ENCODE peak calls at places on chromosomes 2 and 18, in five cellular contexts. One of them, this sample, is unnamed.

GRCh38 chr18:48011926-48012469 is 81.5 kb upstream of the SMAD2 start:
- DNase-seq in GM12878: no peak
- DNase-seq in effector memory CD4-positive, alpha-beta T cell: no peak
- DNase-seq in right atrium auricular region: no peak
- DNase-seq in PC-3: no peak
- DNase-seq in this sample: no peak

GRCh38 chr2:19122220-19122619 is 236.2 kb downstream of the OSR1 start:
- DNase-seq in effector memory CD4-positive, alpha-beta T cell: no peak
- DNase-seq in PC-3: no peak
- DNase-seq in right atrium auricular region: no peak
- DNase-seq in GM12878: no peak
- DNase-seq in this sample: no peak

GRCh38 chr2:226098861-226099466 is 699.5 kb downstream of the NYAP2 start:
- DNase-seq in GM12878: no peak
- DNase-seq in effector memory CD4-positive, alpha-beta T cell: no peak
- DNase-seq in PC-3: no peak
- DNase-seq in right atrium auricular region: no peak
- DNase-seq in this sample: no peak

GRCh38 chr18:69031571-69032451 is 233.9 kb downstream of the CCDC102B start:
- DNase-seq in GM12878: no peak
- DNase-seq in effector memory CD4-positive, alpha-beta T cell: no peak
- DNase-seq in right atrium auricular region: no peak
- DNase-seq in PC-3: no peak
- DNase-seq in this sample: no peak

GRCh38 chr2:240390091-240391073 is 45.1 kb upstream of the GPC1 start:
- DNase-seq in GM12878: no peak
- DNase-seq in PC-3: no peak
- DNase-seq in effector memory CD4-positive, alpha-beta T cell: no peak
- DNase-seq in right atrium auricular region: no peak
- DNase-seq in this sample: no peak

GRCh38 chr18:61574665-61575064 is 241.4 kb downstream of the CDH20 start:
- DNase-seq in right atrium auricular region: no peak
- DNase-seq in effector memory CD4-positive, alpha-beta T cell: no peak
- DNase-seq in GM12878: no peak
- DNase-seq in PC-3: no peak
- DNase-seq in this sample: no peak

GRCh38 chr2:31193806-31194205 is 23.5 kb downstream of the CAPN14 start:
- DNase-seq in PC-3: no peak
- DNase-seq in right atrium auricular region: peak; percentile 28
- DNase-seq in GM12878: no peak
- DNase-seq in effector memory CD4-positive, alpha-beta T cell: no peak
- DNase-seq in this sample: no peak

GRCh38 chr2:99865818-99866676 is 276.3 kb downstream of the AFF3 start:
- DNase-seq in PC-3: no peak
- DNase-seq in GM12878: no peak
- DNase-seq in effector memory CD4-positive, alpha-beta T cell: no peak
- DNase-seq in right atrium auricular region: no peak
- DNase-seq in this sample: no peak

GRCh38 chr2:41326801-41327200 is 721.0 kb upstream of the PKDCC start:
- DNase-seq in PC-3: no peak
- DNase-seq in effector memory CD4-positive, alpha-beta T cell: no peak
- DNase-seq in GM12878: no peak
- DNase-seq in right atrium auricular region: no peak
- DNase-seq in this sample: no peak

GRCh38 chr2:41334159-41334558 is 713.7 kb upstream of the PKDCC start:
- DNase-seq in GM12878: no peak
- DNase-seq in PC-3: no peak
- DNase-seq in effector memory CD4-positive, alpha-beta T cell: no peak
- DNase-seq in right atrium auricular region: no peak
- DNase-seq in this sample: no peak

GRCh38 chr2:41329075-41329474 is 718.7 kb upstream of the PKDCC start:
- DNase-seq in GM12878: no peak
- DNase-seq in PC-3: no peak
- DNase-seq in right atrium auricular region: no peak
- DNase-seq in effector memory CD4-positive, alpha-beta T cell: no peak
- DNase-seq in this sample: no peak
- H3K27ac ChIP-seq in GM12878: no peak overlapping the region
- H3K27ac ChIP-seq in PC-3: no peak overlapping the region
- H3K27ac ChIP-seq in right atrium auricular region: no peak overlapping the region
- H3K27ac ChIP-seq in effector memory CD4-positive, alpha-beta T cell: no peak overlapping the region
- H3K27ac ChIP-seq in this sample: no peak overlapping the region

GRCh38 chr18:9710037-9710436 is 1.9 kb downstream of the RAB31 start:
- DNase-seq in GM12878: no peak
- DNase-seq in PC-3: no peak
- DNase-seq in right atrium auricular region: no peak
- DNase-seq in effector memory CD4-positive, alpha-beta T cell: no peak
- DNase-seq in this sample: no peak
- H3K4me3 ChIP-seq in GM12878: peak overlapping the region; percentile 91
- H3K4me3 ChIP-seq in PC-3: no peak overlapping the region
- H3K4me3 ChIP-seq in right atrium auricular region: no peak overlapping the region
- H3K4me3 ChIP-seq in effector memory CD4-positive, alpha-beta T cell: no peak overlapping the region
- H3K4me3 ChIP-seq in this sample: no peak overlapping the region

GRCh38 chr2:80852808-80853139 is 548.2 kb upstream of the LRRTM1 start:
- DNase-seq in effector memory CD4-positive, alpha-beta T cell: no peak
- DNase-seq in GM12878: no peak
- DNase-seq in right atrium auricular region: no peak
- DNase-seq in PC-3: peak; percentile 7
- DNase-seq in this sample: no peak
- H3K9me3 ChIP-seq in effector memory CD4-positive, alpha-beta T cell: peaks cover 4% of the 10 kb centered on the region
- H3K9me3 ChIP-seq in GM12878: no peaks in the 10 kb centered on the region
- H3K9me3 ChIP-seq in right atrium auricular region: no peaks in the 10 kb centered on the region
- H3K9me3 ChIP-seq in PC-3: no peaks in the 10 kb centered on the region
- H3K9me3 ChIP-seq in this sample: no peaks in the 10 kb centered on the region

DNA sequence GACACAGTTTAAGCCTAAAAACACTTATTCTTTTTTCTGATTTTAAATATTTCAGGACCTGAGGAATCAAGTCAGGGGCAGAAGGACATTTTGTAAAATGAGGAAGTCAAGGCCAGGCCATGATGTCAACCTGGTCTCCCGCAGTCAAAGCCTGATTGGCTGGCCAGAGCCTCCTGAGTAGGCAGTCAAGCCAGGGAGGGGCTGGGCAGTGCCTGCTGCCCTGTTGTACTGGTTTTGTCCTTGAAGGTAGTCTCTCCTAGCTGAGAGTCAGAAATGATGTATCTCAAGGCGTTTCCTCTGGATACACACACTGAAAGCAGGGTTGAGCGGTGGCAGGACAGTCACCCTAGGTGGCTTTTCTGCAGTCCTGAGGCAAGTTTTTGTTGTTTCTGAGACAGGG is 19.8 kb downstream of the CCT7 start:
- DNase-seq in PC-3: no peak
- DNase-seq in right atrium auricular region: no peak
- DNase-seq in GM12878: no peak
- DNase-seq in effector memory CD4-positive, alpha-beta T cell: no peak
- DNase-seq in this sample: no peak
- H3K27ac ChIP-seq in PC-3: no peak overlapping the region
- H3K27ac ChIP-seq in right atrium auricular region: no peak overlapping the region
- H3K27ac ChIP-seq in GM12878: no peak overlapping the region
- H3K27ac ChIP-seq in effector memory CD4-positive, alpha-beta T cell: no peak overlapping the region
- H3K27ac ChIP-seq in this sample: no peak overlapping the region

DNA sequence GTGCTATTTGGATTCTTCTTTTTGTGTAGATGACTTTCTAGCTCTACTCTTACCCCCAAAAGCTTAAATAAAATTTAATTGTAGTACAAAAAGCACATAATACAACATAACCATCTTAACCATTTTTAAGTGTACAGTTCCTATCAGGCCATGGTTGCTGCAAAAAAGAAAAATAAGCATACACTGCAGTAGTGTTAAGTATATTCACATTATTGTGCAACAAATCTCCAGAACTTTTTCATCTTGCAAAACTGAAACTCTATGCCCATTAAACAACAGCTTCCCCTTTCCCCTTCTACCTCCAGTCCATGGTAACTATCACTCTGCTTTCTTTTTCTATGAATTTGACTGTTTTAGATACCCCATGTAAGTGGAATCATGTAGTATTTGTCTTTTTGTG is 18.1 kb downstream of the PPM1B start:
- DNase-seq in PC-3: no peak
- DNase-seq in right atrium auricular region: no peak
- DNase-seq in effector memory CD4-positive, alpha-beta T cell: no peak
- DNase-seq in GM12878: no peak
- DNase-seq in this sample: no peak
- H3K4me3 ChIP-seq in PC-3: no peak overlapping the region
- H3K4me3 ChIP-seq in right atrium auricular region: no peak overlapping the region
- H3K4me3 ChIP-seq in effector memory CD4-positive, alpha-beta T cell: no peak overlapping the region
- H3K4me3 ChIP-seq in GM12878: no peak overlapping the region
- H3K4me3 ChIP-seq in this sample: no peak overlapping the region

GRCh38 chr18:78664048-78664447 is 315.6 kb upstream of the SALL3 start:
- DNase-seq in PC-3: no peak
- DNase-seq in GM12878: no peak
- DNase-seq in effector memory CD4-positive, alpha-beta T cell: no peak
- DNase-seq in right atrium auricular region: no peak
- DNase-seq in this sample: no peak

GRCh38 chr18:78666666-78667335 is 312.8 kb upstream of the SALL3 start:
- DNase-seq in GM12878: no peak
- DNase-seq in effector memory CD4-positive, alpha-beta T cell: no peak
- DNase-seq in right atrium auricular region: no peak
- DNase-seq in PC-3: no peak
- DNase-seq in this sample: no peak

GRCh38 chr18:78662879-78663278 is 316.7 kb upstream of the SALL3 start:
- DNase-seq in effector memory CD4-positive, alpha-beta T cell: no peak
- DNase-seq in GM12878: no peak
- DNase-seq in PC-3: no peak
- DNase-seq in right atrium auricular region: no peak
- DNase-seq in this sample: no peak

GRCh38 chr18:78665644-78666043 is 314.0 kb upstream of the SALL3 start:
- DNase-seq in effector memory CD4-positive, alpha-beta T cell: no peak
- DNase-seq in PC-3: no peak
- DNase-seq in GM12878: no peak
- DNase-seq in right atrium auricular region: no peak
- DNase-seq in this sample: no peak

DNA sequence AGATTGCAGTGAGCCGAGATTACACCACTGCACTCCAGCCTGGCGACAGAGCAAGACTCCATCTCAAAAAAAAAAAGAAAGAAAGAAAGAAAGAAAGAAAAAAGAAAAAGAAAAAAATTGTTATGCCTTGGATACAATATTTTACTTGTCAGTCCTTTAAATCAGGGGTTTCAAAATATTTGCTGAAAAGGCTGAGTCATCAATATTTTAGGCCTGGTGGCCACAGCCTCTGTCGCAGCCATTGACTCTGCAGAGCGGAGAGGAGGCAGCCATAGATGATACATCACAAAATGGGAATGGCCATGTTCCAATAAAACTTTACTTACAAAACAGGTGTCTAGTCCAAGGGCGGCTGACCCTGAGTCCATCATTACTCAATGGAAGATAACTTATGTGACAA is 314.8 kb upstream of the SALL3 start:
- DNase-seq in PC-3: no peak
- DNase-seq in effector memory CD4-positive, alpha-beta T cell: no peak
- DNase-seq in GM12878: no peak
- DNase-seq in right atrium auricular region: no peak
- DNase-seq in this sample: no peak
- H3K9me3 ChIP-seq in PC-3: no peaks in the 10 kb centered on the region
- H3K9me3 ChIP-seq in effector memory CD4-positive, alpha-beta T cell: no peaks in the 10 kb centered on the region
- H3K9me3 ChIP-seq in GM12878: peaks cover 2% of the 10 kb centered on the region
- H3K9me3 ChIP-seq in right atrium auricular region: no peaks in the 10 kb centered on the region
- H3K9me3 ChIP-seq in this sample: no peaks in the 10 kb centered on the region

GRCh38 chr2:9345343-9345742 is 78.0 kb downstream of the ITGB1BP1 start:
- DNase-seq in GM12878: no peak
- DNase-seq in effector memory CD4-positive, alpha-beta T cell: no peak
- DNase-seq in PC-3: no peak
- DNase-seq in right atrium auricular region: no peak
- DNase-seq in this sample: no peak
- H3K27ac ChIP-seq in GM12878: no peak overlapping the region
- H3K27ac ChIP-seq in effector memory CD4-positive, alpha-beta T cell: no peak overlapping the region
- H3K27ac ChIP-seq in PC-3: no peak overlapping the region
- H3K27ac ChIP-seq in right atrium auricular region: no peak overlapping the region
- H3K27ac ChIP-seq in this sample: no peak overlapping the region